ENCODE peak calls at places on chromosomes 7 and 10, in five cellular contexts. B, D, M, W and L are unnamed samples.
A peak's percentile ranks its signal among the peaks of the same experiment; 100 is the strongest.

GRCh38 chr7:112462236-112462635 is 12.0 kb downstream of the IFRD1 start:
- DNase-seq in B (no peak), D (no peak), W (no peak), M (peak; percentile 52), L (no peak)

GRCh38 chr7:135169936-135170222 is 628 bp downstream of the CYREN start:
- DNase-seq in D (no peak), W (no peak), B (no peak), M (no peak), L (no peak)

GRCh38 chr10:68231106-68231901 is 609 bp downstream of the ATOH7 start:
- DNase-seq in D (peak; percentile 76), B (peak; percentile 87), W (no peak), M (peak; percentile 30), L (peak; percentile 84)

GRCh38 chr10:87092861-87093460 is 1.7 kb downstream of the GLUD1 start:
- DNase-seq in W (peak; percentile 42), B (peak; percentile 97), D (no peak), M (peak; percentile 89), L (no peak)

GRCh38 chr7:55572378-55573233 is at the start of gene VOPP1:
- DNase-seq in M (peak; percentile 35), D (peak; percentile 95), B (peak; percentile 89), W (no peak), L (peak; percentile 58)

GRCh38 chr10:112842832-112843360 is 107.2 kb upstream of the TCF7L2 start:
- DNase-seq in D (peak; percentile 18), B (no peak), M (peak; percentile 52), W (peak; percentile 25), L (no peak)

GRCh38 chr10:129078746-129079480 is 388.1 kb upstream of the MGMT start:
- DNase-seq in B (no peak), M (no peak), W (no peak), D (no peak), L (no peak)

GRCh38 chr10:44180321-44181154 is 204.4 kb downstream of the CXCL12 start:
- DNase-seq in B (no peak), W (no peak), M (no peak), D (no peak), L (no peak)

GRCh38 chr7:153413199-153413539 is 639.0 kb upstream of the DPP6 start:
- DNase-seq in B (no peak), M (no peak), W (no peak), D (no peak), L (no peak)

GRCh38 chr10:6037975-6038624 is 24.1 kb downstream of the IL2RA start:
- DNase-seq in W (no peak), B (no peak), M (no peak), D (no peak), L (no peak)

DNA sequence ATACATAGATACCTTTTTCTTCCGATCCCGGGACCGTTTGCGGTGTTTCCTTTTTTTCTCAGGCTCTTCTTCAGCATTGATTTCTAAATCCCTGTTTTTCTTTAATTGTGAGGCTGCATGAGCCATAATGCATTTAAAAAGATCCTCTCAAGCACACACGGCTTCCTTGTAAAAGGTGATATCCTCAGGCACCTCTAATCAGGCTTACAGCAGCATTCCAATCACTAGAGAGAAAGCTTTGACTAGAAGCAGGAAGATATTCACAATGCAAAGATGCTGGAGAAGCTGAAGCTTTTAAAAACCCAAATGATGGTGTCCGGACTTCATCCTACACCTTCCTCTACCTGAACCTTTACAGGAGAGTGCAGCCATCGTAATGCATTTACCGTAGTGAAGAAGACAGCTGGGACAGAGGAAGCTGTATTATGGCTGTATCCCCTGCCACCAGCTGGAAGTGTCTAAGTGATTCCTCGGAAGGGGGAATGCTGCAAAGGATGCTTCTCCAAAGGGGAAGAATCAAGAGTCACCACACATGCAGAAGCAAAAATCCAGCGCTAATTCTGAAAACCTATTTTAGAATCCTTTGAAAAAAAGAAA is at the start of gene ANK3:
- DNase-seq in W (no peak), D (no peak), M (no peak), B (peak; percentile 34), L (no peak)
- TF ChIP-seq JUNB in W (no peak), D (no peak), M (no peak), B (no peak), L (no peak)

DNA sequence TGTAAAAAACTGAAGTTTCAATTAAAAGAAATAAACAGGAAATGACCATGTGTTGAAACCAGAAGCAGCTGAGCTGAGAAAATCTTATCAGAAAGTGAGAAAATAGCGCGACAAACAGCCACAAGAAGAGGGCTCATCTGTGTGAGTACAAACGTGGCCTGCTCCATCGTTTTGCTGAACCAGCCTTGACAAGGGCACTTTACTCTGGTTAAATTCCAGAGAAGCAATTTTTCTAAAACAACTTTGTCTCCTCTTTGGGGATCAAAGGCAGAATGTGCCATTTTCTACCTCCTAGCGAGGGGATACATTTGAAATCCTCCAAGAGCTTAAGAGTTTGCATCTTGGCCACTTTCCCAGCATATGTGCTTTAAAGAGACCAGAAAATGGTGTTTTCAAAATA is 51.3 kb upstream of the VIPR2 start:
- DNase-seq in M (no peak), D (no peak), B (no peak), W (no peak), L (no peak)
- TF ChIP-seq JUNB in M (no peak), D (no peak), B (no peak), W (no peak), L (no peak)

GRCh38 chr10:100293067-100293466 is 6.6 kb upstream of the BLOC1S2 start:
- DNase-seq in M (no peak), D (no peak), W (no peak), B (no peak), L (no peak)

GRCh38 chr10:100287756-100288155 is 1.3 kb upstream of the BLOC1S2 start:
- DNase-seq in B (no peak), W (no peak), D (no peak), M (no peak), L (no peak)

GRCh38 chr10:100297242-100297641 is 10.8 kb upstream of the BLOC1S2 start:
- DNase-seq in B (no peak), W (no peak), D (no peak), M (no peak), L (no peak)

GRCh38 chr10:100286051-100287033 is at the start of gene BLOC1S2:
- DNase-seq in D (peak; percentile 95), W (peak; percentile 61), B (peak; percentile 84), M (peak; percentile 74), L (peak; percentile 97)

DNA sequence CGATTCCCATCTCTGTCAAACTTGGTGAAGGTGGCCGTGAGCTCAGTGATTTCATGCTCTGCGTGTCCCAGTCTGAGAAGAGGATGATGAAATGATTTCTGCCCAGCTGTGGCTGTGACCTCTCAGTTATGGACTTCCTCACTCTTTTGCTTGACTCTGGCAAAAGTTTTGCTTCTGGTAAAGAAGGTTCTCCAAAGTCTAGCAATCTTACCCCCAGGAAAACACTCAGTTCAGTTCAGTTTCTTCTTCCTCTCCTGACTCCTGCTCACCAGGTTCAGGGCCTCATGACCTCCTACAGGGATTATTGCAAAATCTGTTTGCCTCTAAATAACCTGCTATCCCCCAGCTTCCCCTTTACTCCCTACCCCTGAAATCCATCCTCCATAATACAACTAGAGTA is 4.9 kb upstream of the BLOC1S2 start:
- DNase-seq in B (no peak), D (no peak), W (no peak), M (no peak), L (no peak)
- TF ChIP-seq JUNB in B (no peak), D (no peak), W (no peak), M (no peak), L (no peak)

DNA sequence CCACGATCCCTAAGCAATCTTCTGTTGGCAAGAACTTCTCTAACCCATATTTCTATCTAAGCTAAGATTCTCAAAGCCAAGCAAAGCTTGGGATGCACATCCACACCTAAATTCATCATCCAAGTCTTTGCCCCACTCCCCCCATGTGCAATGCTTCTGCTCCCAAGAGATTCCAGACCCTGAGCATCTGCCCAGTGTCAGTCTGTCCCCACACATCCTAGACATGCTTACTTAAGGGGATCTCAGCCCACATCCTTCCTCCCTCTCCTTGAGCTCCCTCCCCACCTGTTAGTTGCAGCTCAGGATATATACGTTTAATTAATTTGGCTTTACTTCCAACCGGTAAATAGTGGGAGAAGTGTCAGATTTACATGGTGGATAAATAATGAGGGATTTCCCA is 17.0 kb upstream of the TMEM273 start:
- DNase-seq in W (no peak), M (no peak), B (no peak), D (no peak), L (no peak)
- TF ChIP-seq JUNB in W (no peak), M (no peak), B (no peak), D (no peak), L (no peak)

GRCh38 chr7:43538404-43538771 is 44.5 kb upstream of the STK17A start:
- DNase-seq in M (no peak), B (no peak), W (no peak), D (no peak), L (no peak)
- TF ChIP-seq JUNB in M (no peak), B (no peak), W (no peak), D (no peak), L (no peak)

GRCh38 chr7:43076189-43076605 is 36.2 kb upstream of the HECW1 start:
- DNase-seq in B (peak; percentile 37), M (no peak), D (no peak), W (peak; percentile 88), L (peak; percentile 5)
- TF ChIP-seq JUNB in B (no peak), M (no peak), D (no peak), W (peak; percentile 84), L (no peak)

GRCh38 chr10:13822475-13822874 is 235.7 kb downstream of the PRPF18 start:
- DNase-seq in B (no peak), W (no peak), M (no peak), D (no peak), L (no peak)
- TF ChIP-seq JUNB in B (no peak), W (no peak), M (no peak), D (no peak), L (no peak)

GRCh38 chr7:149144996-149145850 is 2.0 kb upstream of the ZNF398 start:
- DNase-seq in M (no peak), D (peak; percentile 39), W (no peak), B (peak; percentile 95), L (no peak)

GRCh38 chr7:149141893-149142292 is 5.4 kb upstream of the ZNF398 start:
- DNase-seq in B (no peak), W (no peak), D (no peak), M (no peak), L (no peak)

GRCh38 chr7:149136118-149136517 is 10.0 kb upstream of the ZNF425 start:
- DNase-seq in D (no peak), M (no peak), B (peak; percentile 35), W (no peak), L (no peak)

GRCh38 chr7:149140784-149141183 is 6.5 kb upstream of the ZNF398 start:
- DNase-seq in D (no peak), B (no peak), M (no peak), W (no peak), L (peak; percentile 18)
- TF ChIP-seq JUNB in D (no peak), B (no peak), M (no peak), W (no peak), L (no peak)